ENCODE peak calls at places on chromosome 11, in ten cellular contexts. One of them, this sample, is unnamed.

GRCh38 chr11:12238420-12238819 is 128.0 kb downstream of the MICAL2 start:
- DNase-seq in GM12865: no peak
- DNase-seq in stimulated activated naive CD4-positive, alpha-beta T cell: no peak
- DNase-seq in esophagus squamous epithelium: no peak
- DNase-seq in NCI-H2081: no peak
- DNase-seq in iris pigment epithelial cell: no peak
- DNase-seq in NCI-H345: no peak
- DNase-seq in activated T-cell treated with anti-CD3 and anti-CD28 coated beads for 4 hours: no peak
- DNase-seq in NCI-H460: no peak
- DNase-seq in iPS-NIHi11: no peak
- DNase-seq in this sample: peak

GRCh38 chr11:129894281-129895125 is 875 bp downstream of the NFRKB start:
- DNase-seq in GM12865: peak
- DNase-seq in stimulated activated naive CD4-positive, alpha-beta T cell: peak
- DNase-seq in esophagus squamous epithelium: no peak
- DNase-seq in NCI-H2081: no peak
- DNase-seq in iris pigment epithelial cell: peak
- DNase-seq in NCI-H345: no peak
- DNase-seq in activated T-cell treated with anti-CD3 and anti-CD28 coated beads for 4 hours: no peak
- DNase-seq in NCI-H460: no peak
- DNase-seq in iPS-NIHi11: no peak
- DNase-seq in this sample: no peak

GRCh38 chr11:83007909-83008580 is 63.7 kb downstream of the RAB30 start:
- DNase-seq in GM12865: peak
- DNase-seq in stimulated activated naive CD4-positive, alpha-beta T cell: no peak
- DNase-seq in esophagus squamous epithelium: no peak
- DNase-seq in NCI-H2081: peak
- DNase-seq in iris pigment epithelial cell: peak
- DNase-seq in NCI-H345: peak
- DNase-seq in activated T-cell treated with anti-CD3 and anti-CD28 coated beads for 4 hours: no peak
- DNase-seq in NCI-H460: no peak
- DNase-seq in iPS-NIHi11: peak
- DNase-seq in this sample: peak

GRCh38 chr11:119783466-119784400 is 54.7 kb upstream of the NECTIN1 start:
- DNase-seq in GM12865: peak
- DNase-seq in stimulated activated naive CD4-positive, alpha-beta T cell: no peak
- DNase-seq in esophagus squamous epithelium: no peak
- DNase-seq in NCI-H2081: no peak
- DNase-seq in iris pigment epithelial cell: peak
- DNase-seq in NCI-H345: no peak
- DNase-seq in activated T-cell treated with anti-CD3 and anti-CD28 coated beads for 4 hours: no peak
- DNase-seq in NCI-H460: no peak
- DNase-seq in iPS-NIHi11: no peak
- DNase-seq in this sample: no peak

GRCh38 chr11:35515224-35515623 is 10.2 kb downstream of the PAMR1 start:
- DNase-seq in GM12865: no peak
- DNase-seq in stimulated activated naive CD4-positive, alpha-beta T cell: no peak
- DNase-seq in esophagus squamous epithelium: no peak
- DNase-seq in NCI-H2081: no peak
- DNase-seq in iris pigment epithelial cell: peak
- DNase-seq in NCI-H345: no peak
- DNase-seq in activated T-cell treated with anti-CD3 and anti-CD28 coated beads for 4 hours: no peak
- DNase-seq in NCI-H460: no peak
- DNase-seq in iPS-NIHi11: no peak
- DNase-seq in this sample: peak

GRCh38 chr11:69515271-69516245 is 34.1 kb downstream of the LINC01488 start:
- DNase-seq in GM12865: no peak
- DNase-seq in stimulated activated naive CD4-positive, alpha-beta T cell: no peak
- DNase-seq in esophagus squamous epithelium: no peak
- DNase-seq in NCI-H2081: no peak
- DNase-seq in iris pigment epithelial cell: no peak
- DNase-seq in NCI-H345: no peak
- DNase-seq in activated T-cell treated with anti-CD3 and anti-CD28 coated beads for 4 hours: no peak
- DNase-seq in NCI-H460: no peak
- DNase-seq in iPS-NIHi11: no peak
- DNase-seq in this sample: no peak

GRCh38 chr11:20451568-20451967 is 64.1 kb downstream of the PRMT3 start:
- DNase-seq in GM12865: no peak
- DNase-seq in stimulated activated naive CD4-positive, alpha-beta T cell: no peak
- DNase-seq in esophagus squamous epithelium: no peak
- DNase-seq in NCI-H2081: no peak
- DNase-seq in iris pigment epithelial cell: peak
- DNase-seq in NCI-H345: no peak
- DNase-seq in activated T-cell treated with anti-CD3 and anti-CD28 coated beads for 4 hours: no peak
- DNase-seq in NCI-H460: peak
- DNase-seq in iPS-NIHi11: no peak
- DNase-seq in this sample: peak

GRCh38 chr11:12653729-12654128 is 20.5 kb upstream of the TEAD1 start:
- DNase-seq in GM12865: no peak
- DNase-seq in stimulated activated naive CD4-positive, alpha-beta T cell: no peak
- DNase-seq in esophagus squamous epithelium: no peak
- DNase-seq in NCI-H2081: no peak
- DNase-seq in iris pigment epithelial cell: peak
- DNase-seq in NCI-H345: no peak
- DNase-seq in activated T-cell treated with anti-CD3 and anti-CD28 coated beads for 4 hours: no peak
- DNase-seq in NCI-H460: no peak
- DNase-seq in iPS-NIHi11: peak
- DNase-seq in this sample: no peak

GRCh38 chr11:117107701-117108590 is 9.7 kb upstream of the SIK3 start:
- DNase-seq in GM12865: no peak
- DNase-seq in stimulated activated naive CD4-positive, alpha-beta T cell: no peak
- DNase-seq in esophagus squamous epithelium: no peak
- DNase-seq in NCI-H2081: no peak
- DNase-seq in iris pigment epithelial cell: peak
- DNase-seq in NCI-H345: no peak
- DNase-seq in activated T-cell treated with anti-CD3 and anti-CD28 coated beads for 4 hours: no peak
- DNase-seq in NCI-H460: no peak
- DNase-seq in iPS-NIHi11: no peak
- DNase-seq in this sample: peak

GRCh38 chr11:61107888-61108287 is 5.6 kb downstream of the CD5 start:
- DNase-seq in GM12865: no peak
- DNase-seq in stimulated activated naive CD4-positive, alpha-beta T cell: no peak
- DNase-seq in esophagus squamous epithelium: no peak
- DNase-seq in NCI-H2081: no peak
- DNase-seq in iris pigment epithelial cell: no peak
- DNase-seq in NCI-H345: no peak
- DNase-seq in activated T-cell treated with anti-CD3 and anti-CD28 coated beads for 4 hours: no peak
- DNase-seq in NCI-H460: no peak
- DNase-seq in iPS-NIHi11: no peak
- DNase-seq in this sample: no peak

GRCh38 chr11:114141863-114142590 is 82.5 kb downstream of the ZBTB16 start:
- DNase-seq in GM12865: no peak
- DNase-seq in stimulated activated naive CD4-positive, alpha-beta T cell: no peak
- DNase-seq in esophagus squamous epithelium: no peak
- DNase-seq in NCI-H2081: no peak
- DNase-seq in iris pigment epithelial cell: no peak
- DNase-seq in NCI-H345: no peak
- DNase-seq in activated T-cell treated with anti-CD3 and anti-CD28 coated beads for 4 hours: no peak
- DNase-seq in NCI-H460: no peak
- DNase-seq in iPS-NIHi11: no peak
- DNase-seq in this sample: no peak

GRCh38 chr11:101034076-101034475 is 95.5 kb downstream of the PGR start:
- DNase-seq in GM12865: no peak
- DNase-seq in stimulated activated naive CD4-positive, alpha-beta T cell: no peak
- DNase-seq in esophagus squamous epithelium: no peak
- DNase-seq in NCI-H2081: no peak
- DNase-seq in iris pigment epithelial cell: no peak
- DNase-seq in NCI-H345: peak
- DNase-seq in activated T-cell treated with anti-CD3 and anti-CD28 coated beads for 4 hours: no peak
- DNase-seq in NCI-H460: no peak
- DNase-seq in iPS-NIHi11: peak
- DNase-seq in this sample: peak

GRCh38 chr11:26276798-26277424 is 55.0 kb upstream of the ANO3 start:
- DNase-seq in GM12865: peak
- DNase-seq in stimulated activated naive CD4-positive, alpha-beta T cell: peak
- DNase-seq in esophagus squamous epithelium: no peak
- DNase-seq in NCI-H2081: peak
- DNase-seq in iris pigment epithelial cell: peak
- DNase-seq in NCI-H345: peak
- DNase-seq in activated T-cell treated with anti-CD3 and anti-CD28 coated beads for 4 hours: no peak
- DNase-seq in NCI-H460: peak
- DNase-seq in iPS-NIHi11: peak
- DNase-seq in this sample: peak

GRCh38 chr11:15941206-15941770 is 415.1 kb downstream of the SOX6 start:
- DNase-seq in GM12865: peak
- DNase-seq in stimulated activated naive CD4-positive, alpha-beta T cell: no peak
- DNase-seq in esophagus squamous epithelium: no peak
- DNase-seq in NCI-H2081: no peak
- DNase-seq in iris pigment epithelial cell: peak
- DNase-seq in NCI-H345: no peak
- DNase-seq in activated T-cell treated with anti-CD3 and anti-CD28 coated beads for 4 hours: no peak
- DNase-seq in NCI-H460: no peak
- DNase-seq in iPS-NIHi11: peak
- DNase-seq in this sample: peak

GRCh38 chr11:124446926-124447325 is 1.4 kb upstream of the OR8B8 start:
- DNase-seq in GM12865: no peak
- DNase-seq in stimulated activated naive CD4-positive, alpha-beta T cell: no peak
- DNase-seq in esophagus squamous epithelium: no peak
- DNase-seq in NCI-H2081: no peak
- DNase-seq in iris pigment epithelial cell: peak
- DNase-seq in NCI-H345: no peak
- DNase-seq in activated T-cell treated with anti-CD3 and anti-CD28 coated beads for 4 hours: no peak
- DNase-seq in NCI-H460: no peak
- DNase-seq in iPS-NIHi11: no peak
- DNase-seq in this sample: peak

GRCh38 chr11:118689503-118689851 is 10.0 kb upstream of the TREH start:
- DNase-seq in GM12865: no peak
- DNase-seq in stimulated activated naive CD4-positive, alpha-beta T cell: no peak
- DNase-seq in esophagus squamous epithelium: no peak
- DNase-seq in NCI-H2081: no peak
- DNase-seq in iris pigment epithelial cell: no peak
- DNase-seq in NCI-H345: no peak
- DNase-seq in activated T-cell treated with anti-CD3 and anti-CD28 coated beads for 4 hours: no peak
- DNase-seq in NCI-H460: no peak
- DNase-seq in iPS-NIHi11: no peak
- DNase-seq in this sample: no peak

GRCh38 chr11:63680842-63681207 is 475 bp upstream of the RTN3 start:
- DNase-seq in GM12865: peak
- DNase-seq in stimulated activated naive CD4-positive, alpha-beta T cell: no peak
- DNase-seq in esophagus squamous epithelium: no peak
- DNase-seq in NCI-H2081: no peak
- DNase-seq in iris pigment epithelial cell: no peak
- DNase-seq in NCI-H345: peak
- DNase-seq in activated T-cell treated with anti-CD3 and anti-CD28 coated beads for 4 hours: no peak
- DNase-seq in NCI-H460: no peak
- DNase-seq in iPS-NIHi11: no peak
- DNase-seq in this sample: no peak

GRCh38 chr11:100869328-100869727 is 182.2 kb downstream of the ARHGAP42 start:
- DNase-seq in GM12865: no peak
- DNase-seq in stimulated activated naive CD4-positive, alpha-beta T cell: no peak
- DNase-seq in esophagus squamous epithelium: no peak
- DNase-seq in NCI-H2081: no peak
- DNase-seq in iris pigment epithelial cell: no peak
- DNase-seq in NCI-H345: no peak
- DNase-seq in activated T-cell treated with anti-CD3 and anti-CD28 coated beads for 4 hours: no peak
- DNase-seq in NCI-H460: no peak
- DNase-seq in iPS-NIHi11: no peak
- DNase-seq in this sample: no peak

GRCh38 chr11:64357904-64358535 is 942 bp upstream of the RPS6KA4 start:
- DNase-seq in GM12865: no peak
- DNase-seq in stimulated activated naive CD4-positive, alpha-beta T cell: no peak
- DNase-seq in esophagus squamous epithelium: no peak
- DNase-seq in NCI-H2081: no peak
- DNase-seq in iris pigment epithelial cell: no peak
- DNase-seq in NCI-H345: no peak
- DNase-seq in activated T-cell treated with anti-CD3 and anti-CD28 coated beads for 4 hours: no peak
- DNase-seq in NCI-H460: no peak
- DNase-seq in iPS-NIHi11: no peak
- DNase-seq in this sample: no peak

GRCh38 chr11:613369-613968 is 2.3 kb downstream of the IRF7 start:
- DNase-seq in GM12865: peak
- DNase-seq in stimulated activated naive CD4-positive, alpha-beta T cell: peak
- DNase-seq in esophagus squamous epithelium: peak
- DNase-seq in NCI-H2081: peak
- DNase-seq in iris pigment epithelial cell: peak
- DNase-seq in NCI-H345: peak
- DNase-seq in activated T-cell treated with anti-CD3 and anti-CD28 coated beads for 4 hours: peak
- DNase-seq in NCI-H460: no peak
- DNase-seq in iPS-NIHi11: peak
- DNase-seq in this sample: peak

GRCh38 chr11:95897731-95898130 is 26.2 kb downstream of the MTMR2 start:
- DNase-seq in GM12865: no peak
- DNase-seq in stimulated activated naive CD4-positive, alpha-beta T cell: no peak
- DNase-seq in esophagus squamous epithelium: no peak
- DNase-seq in NCI-H2081: no peak
- DNase-seq in iris pigment epithelial cell: peak
- DNase-seq in NCI-H345: no peak
- DNase-seq in activated T-cell treated with anti-CD3 and anti-CD28 coated beads for 4 hours: no peak
- DNase-seq in NCI-H460: no peak
- DNase-seq in iPS-NIHi11: no peak
- DNase-seq in this sample: no peak

GRCh38 chr11:116499396-116500001 is 273.3 kb downstream of the BUD13 start:
- DNase-seq in GM12865: peak
- DNase-seq in stimulated activated naive CD4-positive, alpha-beta T cell: no peak
- DNase-seq in esophagus squamous epithelium: no peak
- DNase-seq in NCI-H2081: peak
- DNase-seq in iris pigment epithelial cell: peak
- DNase-seq in NCI-H345: peak
- DNase-seq in activated T-cell treated with anti-CD3 and anti-CD28 coated beads for 4 hours: no peak
- DNase-seq in NCI-H460: peak
- DNase-seq in iPS-NIHi11: peak
- DNase-seq in this sample: peak

GRCh38 chr11:94129505-94130335 is 1.1 kb downstream of the PANX1 start:
- DNase-seq in GM12865: peak
- DNase-seq in stimulated activated naive CD4-positive, alpha-beta T cell: peak
- DNase-seq in esophagus squamous epithelium: no peak
- DNase-seq in NCI-H2081: no peak
- DNase-seq in iris pigment epithelial cell: peak
- DNase-seq in NCI-H345: peak
- DNase-seq in activated T-cell treated with anti-CD3 and anti-CD28 coated beads for 4 hours: no peak
- DNase-seq in NCI-H460: no peak
- DNase-seq in iPS-NIHi11: no peak
- DNase-seq in this sample: peak

GRCh38 chr11:74085542-74085892 is 76.6 kb upstream of the UCP3 start:
- DNase-seq in GM12865: no peak
- DNase-seq in stimulated activated naive CD4-positive, alpha-beta T cell: no peak
- DNase-seq in esophagus squamous epithelium: no peak
- DNase-seq in NCI-H2081: no peak
- DNase-seq in iris pigment epithelial cell: peak
- DNase-seq in NCI-H345: no peak
- DNase-seq in activated T-cell treated with anti-CD3 and anti-CD28 coated beads for 4 hours: no peak
- DNase-seq in NCI-H460: no peak
- DNase-seq in iPS-NIHi11: no peak
- DNase-seq in this sample: no peak

GRCh38 chr11:122253541-122254317 is 137.7 kb upstream of the BLID start:
- DNase-seq in GM12865: no peak
- DNase-seq in stimulated activated naive CD4-positive, alpha-beta T cell: no peak
- DNase-seq in esophagus squamous epithelium: no peak
- DNase-seq in NCI-H2081: no peak
- DNase-seq in iris pigment epithelial cell: peak
- DNase-seq in NCI-H345: no peak
- DNase-seq in activated T-cell treated with anti-CD3 and anti-CD28 coated beads for 4 hours: no peak
- DNase-seq in NCI-H460: no peak
- DNase-seq in iPS-NIHi11: peak
- DNase-seq in this sample: peak

GRCh38 chr11:114375052-114375451 is 25.3 kb downstream of the C11orf71 start:
- DNase-seq in GM12865: no peak
- DNase-seq in stimulated activated naive CD4-positive, alpha-beta T cell: no peak
- DNase-seq in esophagus squamous epithelium: no peak
- DNase-seq in NCI-H2081: no peak
- DNase-seq in iris pigment epithelial cell: no peak
- DNase-seq in NCI-H345: no peak
- DNase-seq in activated T-cell treated with anti-CD3 and anti-CD28 coated beads for 4 hours: no peak
- DNase-seq in NCI-H460: no peak
- DNase-seq in iPS-NIHi11: no peak
- DNase-seq in this sample: no peak

GRCh38 chr11:116454020-116454645 is 318.7 kb downstream of the BUD13 start:
- DNase-seq in GM12865: peak
- DNase-seq in stimulated activated naive CD4-positive, alpha-beta T cell: no peak
- DNase-seq in esophagus squamous epithelium: no peak
- DNase-seq in NCI-H2081: peak
- DNase-seq in iris pigment epithelial cell: peak
- DNase-seq in NCI-H345: peak
- DNase-seq in activated T-cell treated with anti-CD3 and anti-CD28 coated beads for 4 hours: no peak
- DNase-seq in NCI-H460: no peak
- DNase-seq in iPS-NIHi11: peak
- DNase-seq in this sample: peak

GRCh38 chr11:71263391-71263790 is 11.0 kb upstream of the SHANK2 start:
- DNase-seq in GM12865: no peak
- DNase-seq in stimulated activated naive CD4-positive, alpha-beta T cell: no peak
- DNase-seq in esophagus squamous epithelium: no peak
- DNase-seq in NCI-H2081: no peak
- DNase-seq in iris pigment epithelial cell: no peak
- DNase-seq in NCI-H345: no peak
- DNase-seq in activated T-cell treated with anti-CD3 and anti-CD28 coated beads for 4 hours: no peak
- DNase-seq in NCI-H460: no peak
- DNase-seq in iPS-NIHi11: no peak
- DNase-seq in this sample: no peak

This sample was measured in fibroblast of pulmonary artery.